ENCODE peak calls at places on chromosomes 11 and 22, in eight cellular contexts. One of them, this sample, is unnamed.

GRCh38 chr11:119338318-119338890 is 2.3 kb downstream of the C1QTNF5 start:
- DNase-seq in NCI-H1694: no peak
- DNase-seq in WERI-Rb-1: peak; percentile 82
- DNase-seq in activated CD4-positive, alpha-beta T cell treated with anti-CD3 and anti-CD28 coated beads for 48 hours: peak; percentile 81
- DNase-seq in stimulated activated CD4-positive, alpha-beta T cell treated with anti-CD3 and anti-CD28 coated beads, Interleukin-12 subunit alpha, Interleukin-12 subunit beta, amount 100 ng/mL, for 48 hours: peak; percentile 79
- DNase-seq in cardiac fibroblast: peak; percentile 82
- DNase-seq in fibroblast of pulmonary artery: peak; percentile 78
- DNase-seq in LoVo: peak; percentile 64
- DNase-seq in this sample: peak; percentile 70

GRCh38 chr11:78432956-78433355 is 15.3 kb upstream of the GAB2 start:
- DNase-seq in NCI-H1694: no peak
- DNase-seq in WERI-Rb-1: no peak
- DNase-seq in activated CD4-positive, alpha-beta T cell treated with anti-CD3 and anti-CD28 coated beads for 48 hours: no peak
- DNase-seq in stimulated activated CD4-positive, alpha-beta T cell treated with anti-CD3 and anti-CD28 coated beads, Interleukin-12 subunit alpha, Interleukin-12 subunit beta, amount 100 ng/mL, for 48 hours: no peak
- DNase-seq in cardiac fibroblast: no peak
- DNase-seq in fibroblast of pulmonary artery: no peak
- DNase-seq in LoVo: no peak
- DNase-seq in this sample: no peak

GRCh38 chr11:130726234-130726559 is 190.1 kb downstream of the SNX19 start:
- DNase-seq in NCI-H1694: no peak
- DNase-seq in WERI-Rb-1: no peak
- DNase-seq in activated CD4-positive, alpha-beta T cell treated with anti-CD3 and anti-CD28 coated beads for 48 hours: no peak
- DNase-seq in stimulated activated CD4-positive, alpha-beta T cell treated with anti-CD3 and anti-CD28 coated beads, Interleukin-12 subunit alpha, Interleukin-12 subunit beta, amount 100 ng/mL, for 48 hours: no peak
- DNase-seq in cardiac fibroblast: peak; percentile 83
- DNase-seq in fibroblast of pulmonary artery: peak; percentile 77
- DNase-seq in LoVo: no peak
- DNase-seq in this sample: no peak

GRCh38 chr11:83319346-83319745 is 33.2 kb upstream of the CCDC90B start:
- DNase-seq in NCI-H1694: no peak
- DNase-seq in WERI-Rb-1: no peak
- DNase-seq in activated CD4-positive, alpha-beta T cell treated with anti-CD3 and anti-CD28 coated beads for 48 hours: no peak
- DNase-seq in stimulated activated CD4-positive, alpha-beta T cell treated with anti-CD3 and anti-CD28 coated beads, Interleukin-12 subunit alpha, Interleukin-12 subunit beta, amount 100 ng/mL, for 48 hours: no peak
- DNase-seq in cardiac fibroblast: no peak
- DNase-seq in fibroblast of pulmonary artery: no peak
- DNase-seq in LoVo: no peak
- DNase-seq in this sample: no peak

GRCh38 chr11:2108675-2109481 is 30.3 kb downstream of the IGF2 start:
- DNase-seq in NCI-H1694: no peak
- DNase-seq in WERI-Rb-1: no peak
- DNase-seq in activated CD4-positive, alpha-beta T cell treated with anti-CD3 and anti-CD28 coated beads for 48 hours: no peak
- DNase-seq in stimulated activated CD4-positive, alpha-beta T cell treated with anti-CD3 and anti-CD28 coated beads, Interleukin-12 subunit alpha, Interleukin-12 subunit beta, amount 100 ng/mL, for 48 hours: no peak
- DNase-seq in cardiac fibroblast: no peak
- DNase-seq in fibroblast of pulmonary artery: no peak
- DNase-seq in LoVo: no peak
- DNase-seq in this sample: no peak

GRCh38 chr11:125372088-125372487 is 124.0 kb downstream of the FEZ1 start:
- DNase-seq in NCI-H1694: no peak
- DNase-seq in WERI-Rb-1: no peak
- DNase-seq in activated CD4-positive, alpha-beta T cell treated with anti-CD3 and anti-CD28 coated beads for 48 hours: no peak
- DNase-seq in stimulated activated CD4-positive, alpha-beta T cell treated with anti-CD3 and anti-CD28 coated beads, Interleukin-12 subunit alpha, Interleukin-12 subunit beta, amount 100 ng/mL, for 48 hours: no peak
- DNase-seq in cardiac fibroblast: no peak
- DNase-seq in fibroblast of pulmonary artery: no peak
- DNase-seq in LoVo: no peak
- DNase-seq in this sample: no peak

GRCh38 chr11:40606800-40607199 is 852.7 kb downstream of the LRRC4C start:
- DNase-seq in NCI-H1694: no peak
- DNase-seq in WERI-Rb-1: no peak
- DNase-seq in activated CD4-positive, alpha-beta T cell treated with anti-CD3 and anti-CD28 coated beads for 48 hours: no peak
- DNase-seq in stimulated activated CD4-positive, alpha-beta T cell treated with anti-CD3 and anti-CD28 coated beads, Interleukin-12 subunit alpha, Interleukin-12 subunit beta, amount 100 ng/mL, for 48 hours: no peak
- DNase-seq in cardiac fibroblast: no peak
- DNase-seq in fibroblast of pulmonary artery: no peak
- DNase-seq in LoVo: no peak
- DNase-seq in this sample: no peak

GRCh38 chr22:25223269-25223850 is 3.9 kb downstream of the CRYBB2 start:
- DNase-seq in NCI-H1694: no peak
- DNase-seq in WERI-Rb-1: peak; percentile 29
- DNase-seq in activated CD4-positive, alpha-beta T cell treated with anti-CD3 and anti-CD28 coated beads for 48 hours: no peak
- DNase-seq in stimulated activated CD4-positive, alpha-beta T cell treated with anti-CD3 and anti-CD28 coated beads, Interleukin-12 subunit alpha, Interleukin-12 subunit beta, amount 100 ng/mL, for 48 hours: no peak
- DNase-seq in cardiac fibroblast: no peak
- DNase-seq in fibroblast of pulmonary artery: no peak
- DNase-seq in LoVo: no peak
- DNase-seq in this sample: no peak

GRCh38 chr11:76802621-76803020 is 19.5 kb downstream of the TSKU start:
- DNase-seq in NCI-H1694: no peak
- DNase-seq in WERI-Rb-1: no peak
- DNase-seq in activated CD4-positive, alpha-beta T cell treated with anti-CD3 and anti-CD28 coated beads for 48 hours: no peak
- DNase-seq in stimulated activated CD4-positive, alpha-beta T cell treated with anti-CD3 and anti-CD28 coated beads, Interleukin-12 subunit alpha, Interleukin-12 subunit beta, amount 100 ng/mL, for 48 hours: no peak
- DNase-seq in cardiac fibroblast: no peak
- DNase-seq in fibroblast of pulmonary artery: no peak
- DNase-seq in LoVo: no peak
- DNase-seq in this sample: no peak

GRCh38 chr11:2428322-2428795 is 16.0 kb downstream of the TRPM5 start:
- DNase-seq in NCI-H1694: peak; percentile 2
- DNase-seq in WERI-Rb-1: peak; percentile 76
- DNase-seq in activated CD4-positive, alpha-beta T cell treated with anti-CD3 and anti-CD28 coated beads for 48 hours: peak; percentile 92
- DNase-seq in stimulated activated CD4-positive, alpha-beta T cell treated with anti-CD3 and anti-CD28 coated beads, Interleukin-12 subunit alpha, Interleukin-12 subunit beta, amount 100 ng/mL, for 48 hours: peak; percentile 86
- DNase-seq in cardiac fibroblast: peak; percentile 61
- DNase-seq in fibroblast of pulmonary artery: peak; percentile 55
- DNase-seq in LoVo: peak; percentile 65
- DNase-seq in this sample: peak; percentile 93

GRCh38 chr11:16512163-16512562 is 155.8 kb upstream of the SOX6 start:
- DNase-seq in NCI-H1694: no peak
- DNase-seq in WERI-Rb-1: no peak
- DNase-seq in activated CD4-positive, alpha-beta T cell treated with anti-CD3 and anti-CD28 coated beads for 48 hours: no peak
- DNase-seq in stimulated activated CD4-positive, alpha-beta T cell treated with anti-CD3 and anti-CD28 coated beads, Interleukin-12 subunit alpha, Interleukin-12 subunit beta, amount 100 ng/mL, for 48 hours: no peak
- DNase-seq in cardiac fibroblast: no peak
- DNase-seq in fibroblast of pulmonary artery: no peak
- DNase-seq in LoVo: no peak
- DNase-seq in this sample: no peak

GRCh38 chr11:133957926-133958325 is 1.2 kb upstream of the IGSF9B start:
- DNase-seq in NCI-H1694: no peak
- DNase-seq in WERI-Rb-1: no peak
- DNase-seq in activated CD4-positive, alpha-beta T cell treated with anti-CD3 and anti-CD28 coated beads for 48 hours: no peak
- DNase-seq in stimulated activated CD4-positive, alpha-beta T cell treated with anti-CD3 and anti-CD28 coated beads, Interleukin-12 subunit alpha, Interleukin-12 subunit beta, amount 100 ng/mL, for 48 hours: no peak
- DNase-seq in cardiac fibroblast: peak; percentile 35
- DNase-seq in fibroblast of pulmonary artery: no peak
- DNase-seq in LoVo: no peak
- DNase-seq in this sample: no peak

GRCh38 chr22:42879371-42880021 is 22.4 kb upstream of the ARFGAP3 start:
- DNase-seq in NCI-H1694: no peak
- DNase-seq in WERI-Rb-1: no peak
- DNase-seq in activated CD4-positive, alpha-beta T cell treated with anti-CD3 and anti-CD28 coated beads for 48 hours: no peak
- DNase-seq in stimulated activated CD4-positive, alpha-beta T cell treated with anti-CD3 and anti-CD28 coated beads, Interleukin-12 subunit alpha, Interleukin-12 subunit beta, amount 100 ng/mL, for 48 hours: no peak
- DNase-seq in cardiac fibroblast: no peak
- DNase-seq in fibroblast of pulmonary artery: no peak
- DNase-seq in LoVo: no peak
- DNase-seq in this sample: no peak

GRCh38 chr11:95230054-95231034 is 658 bp downstream of the SESN3 start:
- DNase-seq in NCI-H1694: no peak
- DNase-seq in WERI-Rb-1: peak; percentile 35
- DNase-seq in activated CD4-positive, alpha-beta T cell treated with anti-CD3 and anti-CD28 coated beads for 48 hours: peak; percentile 41
- DNase-seq in stimulated activated CD4-positive, alpha-beta T cell treated with anti-CD3 and anti-CD28 coated beads, Interleukin-12 subunit alpha, Interleukin-12 subunit beta, amount 100 ng/mL, for 48 hours: no peak
- DNase-seq in cardiac fibroblast: peak; percentile 36
- DNase-seq in fibroblast of pulmonary artery: peak; percentile 12
- DNase-seq in LoVo: no peak
- DNase-seq in this sample: no peak